ENCODE peak calls at places on chromosomes 7 and 10, in six cellular contexts. Q is breast epithelium, V is lung, D is body of pancreas, Z is cardiac muscle cell, S is heart left ventricle. A is an unnamed sample.

GRCh38 chr10:43255644-43256431 is 11.0 kb downstream of the RASGEF1A start:
- DNase-seq in Q (peak; percentile 50), Z (peak; percentile 47), V (no peak), S (peak; percentile 9), D (no peak), A (no peak)

GRCh38 chr7:95578299-95578855 is 17.9 kb downstream of the PDK4 start:
- DNase-seq in Z (no peak), Q (no peak), V (no peak), D (peak; percentile 8), S (no peak), A (no peak)

GRCh38 chr10:123502983-123503382 is 163.2 kb upstream of the GPR26 start:
- DNase-seq in V (no peak), D (no peak), Z (peak; percentile 24), Q (no peak), S (no peak), A (no peak)

GRCh38 chr10:74799840-74800239 is 26.6 kb upstream of the KAT6B start:
- DNase-seq in S (no peak), Z (no peak), V (no peak), D (no peak), Q (no peak), A (no peak)

GRCh38 chr10:61063911-61064310 is 119.9 kb upstream of the RHOBTB1 start:
- DNase-seq in Q (no peak), V (no peak), Z (no peak), D (no peak), S (no peak), A (no peak)

GRCh38 chr7:17523813-17524741 is 225.6 kb downstream of the AHR start:
- DNase-seq in V (peak; percentile 67), D (peak; percentile 74), Q (no peak), S (no peak), Z (no peak), A (no peak)

GRCh38 chr7:104124469-104124868 is 83.3 kb downstream of the ORC5 start:
- DNase-seq in S (no peak), Z (no peak), D (no peak), Q (no peak), V (no peak), A (no peak)

GRCh38 chr10:85620807-85621206 is 745.8 kb downstream of the GRID1 start:
- DNase-seq in Z (no peak), Q (no peak), V (no peak), D (no peak), S (no peak), A (no peak)

GRCh38 chr10:84588426-84588825 is 260.0 kb downstream of the CCSER2 start:
- DNase-seq in D (no peak), V (no peak), S (no peak), Q (no peak), Z (no peak), A (no peak)

GRCh38 chr7:5139998-5140397 is 50.0 kb upstream of the WIPI2 start:
- DNase-seq in D (peak; percentile 25), S (no peak), Z (peak; percentile 38), Q (no peak), V (no peak), A (peak; percentile 8)

GRCh38 chr7:25359471-25360059 is 131.3 kb upstream of the NPVF start:
- DNase-seq in S (no peak), Q (no peak), D (peak; percentile 12), Z (no peak), V (no peak), A (no peak)

GRCh38 chr7:149458235-149458634 is 2.6 kb downstream of the ZNF777 start:
- DNase-seq in S (no peak), D (no peak), Q (no peak), V (no peak), Z (no peak), A (no peak)

GRCh38 chr7:121352323-121352722 is 23.5 kb downstream of the WNT16 start:
- DNase-seq in V (no peak), S (no peak), Z (no peak), Q (no peak), D (no peak), A (no peak)

GRCh38 chr10:104472957-104473745 is 119.5 kb downstream of the CFAP58 start:
- DNase-seq in V (no peak), S (no peak), D (no peak), Z (no peak), Q (no peak), A (no peak)

GRCh38 chr10:95201736-95202135 is 7.7 kb downstream of the ACSM6 start:
- DNase-seq in D (no peak), V (no peak), Z (no peak), Q (no peak), S (no peak), A (no peak)

GRCh38 chr7:43491984-43492383 is 90.9 kb upstream of the STK17A start:
- DNase-seq in D (no peak), Z (no peak), S (no peak), Q (no peak), V (no peak), A (no peak)

GRCh38 chr7:150986099-150986512 is 4.7 kb upstream of the NOS3 start:
- DNase-seq in V (no peak), D (peak; percentile 72), S (no peak), Z (peak; percentile 87), Q (no peak), A (peak; percentile 25)

GRCh38 chr7:93914581-93915066 is 6.9 kb upstream of the GNG11 start:
- DNase-seq in D (no peak), V (no peak), Q (no peak), Z (no peak), S (no peak), A (no peak)

GRCh38 chr10:99973190-99973589 is 36.6 kb downstream of the DNMBP start:
- DNase-seq in Z (no peak), V (no peak), D (no peak), Q (no peak), S (no peak), A (no peak)

GRCh38 chr10:127736222-127736914 is 617 bp upstream of the FOXI2 start:
- DNase-seq in Z (peak; percentile 35), Q (no peak), V (no peak), D (no peak), S (no peak), A (no peak)

GRCh38 chr7:148327379-148327778 is 263.2 kb upstream of the C7orf33 start:
- DNase-seq in V (no peak), Z (no peak), Q (no peak), D (no peak), S (no peak), A (no peak)

GRCh38 chr10:97180986-97181385 is 4.8 kb downstream of the SLIT1 start:
- DNase-seq in V (no peak), S (no peak), Q (peak; percentile 22), Z (no peak), D (no peak), A (no peak)

GRCh38 chr10:97178074-97178473 is 7.7 kb downstream of the SLIT1 start:
- DNase-seq in D (no peak), S (no peak), V (no peak), Z (no peak), Q (peak; percentile 1), A (no peak)

GRCh38 chr10:97179731-97180366 is 5.9 kb downstream of the SLIT1 start:
- DNase-seq in D (no peak), Q (peak; percentile 24), S (no peak), Z (peak; percentile 70), V (no peak), A (no peak)

GRCh38 chr10:97180367-97180763 is 5.4 kb downstream of the SLIT1 start:
- DNase-seq in Q (peak; percentile 19), V (no peak), D (no peak), S (no peak), Z (no peak), A (no peak)

GRCh38 chr10:97179311-97179710 is 6.4 kb downstream of the SLIT1 start:
- DNase-seq in S (no peak), V (no peak), Z (no peak), D (no peak), Q (no peak), A (no peak)
- H3K27me3 ChIP-seq in S (peaks cover 52% of the 10 kb centered on the region), V (no peaks in the 10 kb centered on the region), Z (peaks cover 65% of the 10 kb centered on the region), D (no peaks in the 10 kb centered on the region), Q (peaks cover 10% of the 10 kb centered on the region), A (no peaks in the 10 kb centered on the region)

DNA sequence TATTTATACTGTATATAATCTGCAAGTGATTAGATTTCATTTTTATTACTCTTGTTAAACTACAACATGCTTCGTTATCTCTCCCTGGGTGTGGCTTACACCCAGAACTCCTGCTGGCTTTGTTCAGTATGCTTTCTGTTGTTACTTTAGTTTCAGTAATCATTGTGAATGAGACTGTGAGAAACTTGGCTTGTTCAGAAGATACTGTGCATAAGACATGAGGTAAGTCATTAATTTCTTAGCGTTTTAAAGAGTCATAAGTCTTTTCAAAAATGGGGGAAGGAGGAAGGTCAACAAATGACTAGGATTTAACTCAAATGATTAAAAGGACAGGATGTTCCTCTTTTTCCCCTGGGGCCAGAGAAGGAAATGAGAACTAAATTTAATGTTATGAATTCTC is 11.6 kb upstream of the ADD3 start:
- DNase-seq in S (no peak), Z (no peak), Q (no peak), D (no peak), V (no peak), A (no peak)
- H3K4me1 ChIP-seq in S (peaks cover 17% of the 10 kb centered on the region), Z (peaks cover 3% of the 10 kb centered on the region), Q (peaks cover 4% of the 10 kb centered on the region), D (peaks cover 40% of the 10 kb centered on the region), V (peaks cover 1% of the 10 kb centered on the region), A (peaks cover 15% of the 10 kb centered on the region)

GRCh38 chr10:26860542-26861325 is at the start of gene ABI1:
- DNase-seq in Z (peak; percentile 99), D (peak; percentile 98), Q (peak; percentile 98), S (peak; percentile 98), V (peak; percentile 97), A (peak; percentile 94)
- TF ChIP-seq CTCF in Z (peak; percentile 70), D (peak; percentile 81), Q (no peak), S (no peak), V (peak; percentile 28), A (peak; percentile 75)

DNA sequence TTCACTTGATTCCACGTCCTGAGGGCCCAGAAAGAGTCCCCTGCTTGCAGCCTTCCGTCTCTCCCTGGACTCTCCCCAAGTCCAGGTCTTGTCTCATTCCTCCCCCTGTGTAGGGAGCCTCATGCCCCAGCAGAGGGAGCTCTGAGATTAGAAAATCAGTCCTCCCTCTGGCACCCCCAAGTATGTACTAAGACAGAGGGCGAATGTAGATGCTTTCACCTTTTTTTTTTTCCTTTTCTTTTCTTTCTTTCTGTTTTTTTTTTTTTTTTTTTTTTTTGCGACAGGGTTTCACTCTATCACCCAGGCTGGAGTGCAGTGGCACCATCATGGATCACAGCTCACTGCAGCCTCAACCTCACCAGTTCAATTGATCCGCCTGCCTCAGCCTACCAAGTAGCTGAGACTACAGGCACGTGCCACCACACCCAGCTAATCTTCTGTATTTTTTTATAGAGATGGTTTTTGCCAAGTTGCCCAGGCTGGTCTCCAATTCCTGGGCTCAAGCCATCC is 10.3 kb downstream of the SFXN3 start:
- DNase-seq in Z (peak; percentile 87), Q (peak; percentile 72), S (peak; percentile 82), V (peak; percentile 85), D (peak; percentile 90), A (peak; percentile 91)
- H3K27me3 ChIP-seq in Z (peaks cover 24% of the 10 kb centered on the region), Q (no peaks in the 10 kb centered on the region), S (peaks cover under 1% of the 10 kb centered on the region), V (no peaks in the 10 kb centered on the region), D (no peaks in the 10 kb centered on the region), A (no peaks in the 10 kb centered on the region)

GRCh38 chr10:124683816-124684215 is 60.4 kb downstream of the FAM53B start:
- DNase-seq in Z (no peak), Q (no peak), V (no peak), S (no peak), D (no peak), A (no peak)

GRCh38 chr10:124688366-124688765 is 55.8 kb downstream of the FAM53B start:
- DNase-seq in S (no peak), V (no peak), Q (no peak), D (no peak), Z (no peak), A (no peak)

GRCh38 chr10:124688889-124689670 is 55.1 kb downstream of the FAM53B start:
- DNase-seq in Q (no peak), Z (peak; percentile 42), V (no peak), D (no peak), S (no peak), A (no peak)

GRCh38 chr10:124685251-124685650 is 58.9 kb downstream of the FAM53B start:
- DNase-seq in D (peak; percentile 61), Q (no peak), Z (no peak), V (no peak), S (peak; percentile 56), A (no peak)

GRCh38 chr10:124686707-124687376 is 57.3 kb downstream of the FAM53B start:
- DNase-seq in S (peak; percentile 85), Q (no peak), V (no peak), Z (no peak), D (peak; percentile 61), A (peak; percentile 59)
- H3K4me1 ChIP-seq in S (peaks cover 79% of the 10 kb centered on the region), Q (no peaks in the 10 kb centered on the region), V (peaks cover 18% of the 10 kb centered on the region), Z (peaks cover 33% of the 10 kb centered on the region), D (peaks cover 6% of the 10 kb centered on the region), A (peaks cover 90% of the 10 kb centered on the region)